ENCODE peak calls at places on chromosomes 4 and X, in five cellular contexts. One of them, this sample, is unnamed. For H3K9me3, the result is how much of the 10 kb centered on the place peaks cover.

GRCh38 chr4:1499465-1499864 is 93.2 kb upstream of the NKX1-1 start:
- DNase-seq in AG04450: no peak
- DNase-seq in hepatocyte: no peak
- DNase-seq in stomach: no peak
- DNase-seq in lung: no peak
- DNase-seq in this sample: no peak

GRCh38 chrX:50450324-50450723 is 20.3 kb downstream of the DGKK start:
- DNase-seq in AG04450: no peak
- DNase-seq in hepatocyte: no peak
- DNase-seq in stomach: no peak
- DNase-seq in lung: no peak
- DNase-seq in this sample: no peak

GRCh38 chr4:148514581-148514980 is 72.4 kb upstream of the NR3C2 start:
- DNase-seq in AG04450: no peak
- DNase-seq in hepatocyte: no peak
- DNase-seq in stomach: no peak
- DNase-seq in lung: no peak
- DNase-seq in this sample: no peak

GRCh38 chr4:119646347-119647071 is 17.9 kb upstream of the PDE5A start:
- DNase-seq in AG04450: no peak
- DNase-seq in hepatocyte: peak
- DNase-seq in stomach: no peak
- DNase-seq in lung: no peak
- DNase-seq in this sample: no peak

GRCh38 chr4:98930311-98930865 is 1.5 kb upstream of the EIF4E start:
- DNase-seq in AG04450: no peak
- DNase-seq in hepatocyte: no peak
- DNase-seq in stomach: no peak
- DNase-seq in lung: no peak
- DNase-seq in this sample: no peak

GRCh38 chr4:108049406-108049805 is 59.7 kb downstream of the HADH start:
- DNase-seq in AG04450: no peak
- DNase-seq in hepatocyte: no peak
- DNase-seq in stomach: no peak
- DNase-seq in lung: no peak
- DNase-seq in this sample: no peak

GRCh38 chr4:123785515-123785914 is 388.9 kb downstream of the SPRY1 start:
- DNase-seq in AG04450: peak
- DNase-seq in hepatocyte: no peak
- DNase-seq in stomach: peak
- DNase-seq in lung: peak
- DNase-seq in this sample: no peak

GRCh38 chr4:83905952-83906351 is 370.0 kb downstream of the GPAT3 start:
- DNase-seq in AG04450: no peak
- DNase-seq in hepatocyte: no peak
- DNase-seq in stomach: no peak
- DNase-seq in lung: no peak
- DNase-seq in this sample: peak

GRCh38 chr4:35461931-35462659 is 782.2 kb downstream of the ARAP2 start:
- DNase-seq in AG04450: no peak
- DNase-seq in hepatocyte: no peak
- DNase-seq in stomach: no peak
- DNase-seq in lung: no peak
- DNase-seq in this sample: no peak

GRCh38 chr4:75545526-75545925 is 10.3 kb upstream of the ODAPH start:
- DNase-seq in AG04450: no peak
- DNase-seq in hepatocyte: no peak
- DNase-seq in stomach: no peak
- DNase-seq in lung: no peak
- DNase-seq in this sample: no peak

GRCh38 chr4:37381040-37381668 is 136.6 kb downstream of the NWD2 start:
- DNase-seq in AG04450: no peak
- DNase-seq in hepatocyte: no peak
- DNase-seq in stomach: no peak
- DNase-seq in lung: no peak
- DNase-seq in this sample: no peak

GRCh38 chrX:53900623-53901022 is 143.7 kb downstream of the PHF8 start:
- DNase-seq in AG04450: no peak
- DNase-seq in hepatocyte: no peak
- DNase-seq in stomach: no peak
- DNase-seq in lung: no peak
- DNase-seq in this sample: no peak

GRCh38 chr4:4831266-4831665 is 28.2 kb upstream of the MSX1 start:
- DNase-seq in AG04450: no peak
- DNase-seq in hepatocyte: no peak
- DNase-seq in stomach: no peak
- DNase-seq in lung: no peak
- DNase-seq in this sample: no peak

GRCh38 chrX:46180258-46180687 is 364.9 kb downstream of the ZNF674 start:
- DNase-seq in AG04450: no peak
- DNase-seq in hepatocyte: no peak
- DNase-seq in stomach: no peak
- DNase-seq in lung: no peak
- DNase-seq in this sample: no peak

GRCh38 chr4:2461246-2461960 is 7.5 kb upstream of the RNF4 start:
- DNase-seq in AG04450: no peak
- DNase-seq in hepatocyte: no peak
- DNase-seq in stomach: no peak
- DNase-seq in lung: no peak
- DNase-seq in this sample: no peak

GRCh38 chrX:47577424-47577823 is 4.8 kb upstream of the TIMP1 start:
- DNase-seq in AG04450: no peak
- DNase-seq in hepatocyte: no peak
- DNase-seq in stomach: no peak
- DNase-seq in lung: peak
- DNase-seq in this sample: no peak

GRCh38 chrX:152897216-152898144 is at the start of gene ZNF185:
- DNase-seq in AG04450: no peak
- DNase-seq in hepatocyte: peak
- DNase-seq in stomach: peak
- DNase-seq in lung: peak
- DNase-seq in this sample: peak

GRCh38 chrX:24133280-24133679 is 16.2 kb upstream of the ZFX start:
- DNase-seq in AG04450: no peak
- DNase-seq in hepatocyte: no peak
- DNase-seq in stomach: no peak
- DNase-seq in lung: no peak
- DNase-seq in this sample: no peak

GRCh38 chrX:103688949-103689348 is 2.5 kb upstream of the MORF4L2 start:
- DNase-seq in AG04450: no peak
- DNase-seq in hepatocyte: peak
- DNase-seq in stomach: no peak
- DNase-seq in lung: no peak
- DNase-seq in this sample: no peak

GRCh38 chr4:155911905-155912304 is 8.4 kb downstream of the TDO2 start:
- DNase-seq in AG04450: no peak
- DNase-seq in hepatocyte: no peak
- DNase-seq in stomach: no peak
- DNase-seq in lung: no peak
- DNase-seq in this sample: no peak

GRCh38 chr4:122854444-122854843 is 27.8 kb downstream of the FGF2 start:
- DNase-seq in AG04450: no peak
- DNase-seq in hepatocyte: no peak
- DNase-seq in stomach: no peak
- DNase-seq in lung: no peak
- DNase-seq in this sample: peak

GRCh38 chr4:98046665-98047064 is 96.6 kb downstream of the STPG2 start:
- DNase-seq in AG04450: no peak
- DNase-seq in hepatocyte: no peak
- DNase-seq in stomach: no peak
- DNase-seq in lung: no peak
- DNase-seq in this sample: peak

GRCh38 chrX:118541482-118541881 is 45.9 kb downstream of the DOCK11 start:
- DNase-seq in AG04450: no peak
- DNase-seq in hepatocyte: no peak
- DNase-seq in stomach: no peak
- DNase-seq in lung: no peak
- DNase-seq in this sample: no peak

GRCh38 chr4:56156141-56156540 is 207.4 kb downstream of the CEP135 start:
- DNase-seq in AG04450: no peak
- DNase-seq in hepatocyte: no peak
- DNase-seq in stomach: no peak
- DNase-seq in lung: no peak
- DNase-seq in this sample: peak

GRCh38 chrX:118569676-118570075 is 74.1 kb downstream of the DOCK11 start:
- DNase-seq in AG04450: no peak
- DNase-seq in hepatocyte: no peak
- DNase-seq in stomach: no peak
- DNase-seq in lung: no peak
- DNase-seq in this sample: no peak

GRCh38 chr4:43765514-43765913 is 683.1 kb downstream of the KCTD8 start:
- DNase-seq in AG04450: no peak
- DNase-seq in hepatocyte: no peak
- DNase-seq in stomach: no peak
- DNase-seq in lung: no peak
- DNase-seq in this sample: no peak

GRCh38 chrX:66046612-66047235 is 6.8 kb upstream of the VSIG4 start:
- DNase-seq in AG04450: no peak
- DNase-seq in hepatocyte: no peak
- DNase-seq in stomach: no peak
- DNase-seq in lung: no peak
- DNase-seq in this sample: no peak

GRCh38 chr4:123621072-123621705 is 224.6 kb downstream of the SPRY1 start:
- DNase-seq in AG04450: no peak
- DNase-seq in hepatocyte: no peak
- DNase-seq in stomach: no peak
- DNase-seq in lung: no peak
- DNase-seq in this sample: no peak

GRCh38 chr4:7634611-7635010 is 199.9 kb upstream of the PSAPL1 start:
- DNase-seq in AG04450: no peak
- DNase-seq in hepatocyte: no peak
- DNase-seq in stomach: no peak
- DNase-seq in lung: no peak
- DNase-seq in this sample: no peak

GRCh38 chr4:128379860-128380259 is 92.2 kb upstream of the PGRMC2 start:
- DNase-seq in AG04450: no peak
- DNase-seq in hepatocyte: peak
- DNase-seq in stomach: peak
- DNase-seq in lung: no peak
- DNase-seq in this sample: peak

GRCh38 chr4:38898245-38898644 is 30.6 kb downstream of the FAM114A1 start:
- DNase-seq in AG04450: no peak
- DNase-seq in hepatocyte: no peak
- DNase-seq in stomach: no peak
- DNase-seq in lung: no peak
- DNase-seq in this sample: no peak

GRCh38 chrX:100980608-100981497 is 11.3 kb downstream of the ARL13A start:
- DNase-seq in AG04450: no peak
- DNase-seq in hepatocyte: no peak
- DNase-seq in stomach: peak
- DNase-seq in lung: peak
- DNase-seq in this sample: no peak

GRCh38 chr4:185504098-185505047 is 30.9 kb downstream of the PDLIM3 start:
- DNase-seq in AG04450: peak
- DNase-seq in hepatocyte: no peak
- DNase-seq in stomach: peak
- DNase-seq in lung: peak
- DNase-seq in this sample: peak

GRCh38 chr4:126358041-126358440 is 1043.3 kb downstream of the FAT4 start:
- DNase-seq in AG04450: no peak
- DNase-seq in hepatocyte: no peak
- DNase-seq in stomach: no peak
- DNase-seq in lung: no peak
- DNase-seq in this sample: no peak
- H3K9me3 ChIP-seq in AG04450: under half
- H3K9me3 ChIP-seq in hepatocyte: under half
- H3K9me3 ChIP-seq in stomach: under half
- H3K9me3 ChIP-seq in lung: under half
- H3K9me3 ChIP-seq in this sample: under half

DNA sequence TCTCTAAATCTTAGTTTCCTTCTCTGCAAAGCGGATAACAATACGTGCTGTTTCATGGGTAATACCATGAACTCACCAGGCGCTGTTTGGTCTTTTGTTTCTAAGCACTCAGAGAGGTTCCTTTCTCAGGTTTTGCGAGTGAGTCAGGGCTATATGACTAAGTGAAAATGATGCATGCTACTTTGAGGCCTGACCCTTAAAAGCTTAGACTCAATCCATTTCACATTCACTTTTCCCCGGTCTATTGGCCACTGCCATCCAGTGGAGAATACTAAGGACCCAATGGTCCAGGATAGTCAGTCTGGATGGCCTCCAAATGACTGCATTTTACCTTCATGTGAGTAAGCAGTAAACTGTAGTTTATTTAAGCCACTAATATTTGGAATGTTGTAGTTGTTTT is 400.8 kb upstream of the SLIT2 start:
- DNase-seq in AG04450: peak
- DNase-seq in hepatocyte: no peak
- DNase-seq in stomach: no peak
- DNase-seq in lung: no peak
- DNase-seq in this sample: no peak
- TF ChIP-seq CTCF in AG04450: peak
- TF ChIP-seq CTCF in hepatocyte: no peak
- TF ChIP-seq CTCF in stomach: no peak
- TF ChIP-seq CTCF in lung: no peak
- TF ChIP-seq CTCF in this sample: no peak

GRCh38 chrX:129953881-129954280 is 28.6 kb upstream of the BCORL1 start:
- DNase-seq in AG04450: no peak
- DNase-seq in hepatocyte: no peak
- DNase-seq in stomach: no peak
- DNase-seq in lung: no peak
- DNase-seq in this sample: no peak
- H3K4me3 ChIP-seq in AG04450: no peak
- H3K4me3 ChIP-seq in hepatocyte: no peak
- H3K4me3 ChIP-seq in stomach: no peak
- H3K4me3 ChIP-seq in lung: no peak
- H3K4me3 ChIP-seq in this sample: no peak

DNA sequence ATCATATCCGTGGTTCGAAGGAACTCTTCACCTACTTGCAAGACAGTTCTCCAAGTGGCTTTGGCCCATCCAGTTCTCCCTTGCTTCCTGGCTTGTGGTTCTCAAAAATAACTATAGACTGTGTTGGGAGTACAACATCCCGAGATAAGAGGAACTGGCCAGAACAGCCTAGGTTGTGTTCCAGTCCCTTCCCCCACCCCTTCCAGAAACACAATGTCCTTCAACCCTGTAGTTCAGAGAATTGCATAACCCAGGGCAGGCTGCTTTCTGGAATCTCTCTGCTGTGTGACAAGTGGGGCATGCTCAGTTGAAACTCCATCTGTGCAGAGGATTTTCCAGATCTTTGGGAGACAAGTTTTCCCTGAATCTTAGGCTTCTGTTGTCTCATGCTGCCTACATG is 206.5 kb downstream of the PCDH10 start:
- DNase-seq in AG04450: no peak
- DNase-seq in hepatocyte: peak
- DNase-seq in stomach: no peak
- DNase-seq in lung: no peak
- DNase-seq in this sample: no peak
- H3K9me3 ChIP-seq in AG04450: under half
- H3K9me3 ChIP-seq in hepatocyte: under half
- H3K9me3 ChIP-seq in stomach: under half
- H3K9me3 ChIP-seq in lung: under half
- H3K9me3 ChIP-seq in this sample: under half

This sample was measured in Caco-2.